ENCODE peak calls at places on chromosomes 4 and X, in five cellular contexts. A is PC-3, W is lower lobe of right lung, E is GM23248, N is cardiac muscle cell. B is an unnamed sample.

GRCh38 chrX:112820364-112821308 is 20.0 kb downstream of the AMOT start:
- DNase-seq in A (no peak), W (no peak), E (peak; percentile 5), N (no peak), B (no peak)

GRCh38 chr4:151443247-151443646 is 34.3 kb downstream of the FHIP1A start:
- DNase-seq in A (no peak), W (no peak), E (no peak), N (no peak), B (no peak)

GRCh38 chr4:30821891-30822612 is 101.9 kb downstream of the PCDH7 start:
- DNase-seq in A (peak; percentile 19), W (no peak), E (peak; percentile 17), N (no peak), B (no peak)

GRCh38 chrX:137646472-137646871 is 80.5 kb downstream of the ZIC3 start:
- DNase-seq in A (no peak), W (no peak), E (no peak), N (no peak), B (no peak)

GRCh38 chr4:147160908-147161513 is 215.3 kb upstream of the TTC29 start:
- DNase-seq in A (peak; percentile 58), W (no peak), E (peak; percentile 73), N (peak; percentile 67), B (no peak)

GRCh38 chr4:129672941-129673340 is 577.0 kb downstream of the C4orf33 start:
- DNase-seq in A (peak; percentile 1), W (no peak), E (no peak), N (no peak), B (no peak)

GRCh38 chrX:108270739-108271396 is 167.4 kb downstream of the COL4A6 start:
- DNase-seq in A (no peak), W (no peak), E (peak; percentile 33), N (no peak), B (no peak)

GRCh38 chr4:3835527-3836040 is 69.4 kb downstream of the ADRA2C start:
- DNase-seq in A (no peak), W (no peak), E (no peak), N (no peak), B (no peak)

GRCh38 chr4:123352240-123352945 is 44.2 kb upstream of the SPRY1 start:
- DNase-seq in A (no peak), W (no peak), E (peak; percentile 40), N (no peak), B (no peak)

GRCh38 chr4:7266525-7267292 is 74.4 kb downstream of the SORCS2 start:
- DNase-seq in A (peak; percentile 90), W (no peak), E (peak; percentile 96), N (no peak), B (no peak)

GRCh38 chr4:152894673-152895072 is 41.5 kb upstream of the FHDC1 start:
- DNase-seq in A (peak; percentile 63), W (no peak), E (peak; percentile 80), N (no peak), B (no peak)

GRCh38 chr4:169253904-169254303 is 16.9 kb downstream of the SH3RF1 start:
- DNase-seq in A (peak; percentile 76), W (no peak), E (peak; percentile 75), N (no peak), B (no peak)

GRCh38 chrX:110182362-110182761 is 135.5 kb downstream of the AMMECR1 start:
- DNase-seq in A (peak; percentile 29), W (no peak), E (peak; percentile 69), N (no peak), B (no peak)

GRCh38 chr4:103754844-103755243 is 35.1 kb upstream of the TACR3 start:
- DNase-seq in A (peak; percentile 13), W (no peak), E (peak; percentile 13), N (no peak), B (no peak)

GRCh38 chr4:81606796-81607550 is 135.3 kb upstream of the RASGEF1B start:
- DNase-seq in A (peak; percentile 58), W (peak; percentile 50), E (peak; percentile 41), N (no peak), B (no peak)

GRCh38 chrX:107574054-107574683 is 54.1 kb upstream of the PRPS1 start:
- DNase-seq in A (peak; percentile 84), W (no peak), E (peak; percentile 81), N (no peak), B (no peak)

GRCh38 chr4:105632599-105632998 is 75.9 kb downstream of the INTS12 start:
- DNase-seq in A (no peak), W (no peak), E (no peak), N (no peak), B (no peak)

GRCh38 chr4:102501635-102502382 is 650 bp downstream of the NFKB1 start:
- DNase-seq in A (peak; percentile 68), W (peak; percentile 93), E (peak; percentile 87), N (peak; percentile 74), B (peak; percentile 80)

GRCh38 chrX:73563740-73564073 is 710 bp downstream of the CHIC1 start:
- DNase-seq in A (no peak), W (no peak), E (no peak), N (no peak), B (no peak)

GRCh38 chr4:82458729-82459128 is 28.3 kb downstream of the ENOPH1 start:
- DNase-seq in A (no peak), W (no peak), E (no peak), N (peak; percentile 22), B (no peak)

GRCh38 chr4:26144526-26145167 is 176.2 kb upstream of the RBPJ start:
- DNase-seq in A (no peak), W (no peak), E (peak; percentile 51), N (no peak), B (no peak)

GRCh38 chrX:41923925-41924693 is 755 bp upstream of the CASK start:
- DNase-seq in A (peak; percentile 61), W (peak; percentile 41), E (peak; percentile 47), N (peak; percentile 56), B (no peak)

GRCh38 chr4:38979511-38980230 is 52.5 kb downstream of the TMEM156 start:
- DNase-seq in A (no peak), W (no peak), E (peak; percentile 52), N (no peak), B (no peak)

GRCh38 chr4:158856852-158857251 is 88.0 kb downstream of the FNIP2 start:
- DNase-seq in A (peak; percentile 52), W (no peak), E (peak; percentile 64), N (peak; percentile 20), B (no peak)

DNA sequence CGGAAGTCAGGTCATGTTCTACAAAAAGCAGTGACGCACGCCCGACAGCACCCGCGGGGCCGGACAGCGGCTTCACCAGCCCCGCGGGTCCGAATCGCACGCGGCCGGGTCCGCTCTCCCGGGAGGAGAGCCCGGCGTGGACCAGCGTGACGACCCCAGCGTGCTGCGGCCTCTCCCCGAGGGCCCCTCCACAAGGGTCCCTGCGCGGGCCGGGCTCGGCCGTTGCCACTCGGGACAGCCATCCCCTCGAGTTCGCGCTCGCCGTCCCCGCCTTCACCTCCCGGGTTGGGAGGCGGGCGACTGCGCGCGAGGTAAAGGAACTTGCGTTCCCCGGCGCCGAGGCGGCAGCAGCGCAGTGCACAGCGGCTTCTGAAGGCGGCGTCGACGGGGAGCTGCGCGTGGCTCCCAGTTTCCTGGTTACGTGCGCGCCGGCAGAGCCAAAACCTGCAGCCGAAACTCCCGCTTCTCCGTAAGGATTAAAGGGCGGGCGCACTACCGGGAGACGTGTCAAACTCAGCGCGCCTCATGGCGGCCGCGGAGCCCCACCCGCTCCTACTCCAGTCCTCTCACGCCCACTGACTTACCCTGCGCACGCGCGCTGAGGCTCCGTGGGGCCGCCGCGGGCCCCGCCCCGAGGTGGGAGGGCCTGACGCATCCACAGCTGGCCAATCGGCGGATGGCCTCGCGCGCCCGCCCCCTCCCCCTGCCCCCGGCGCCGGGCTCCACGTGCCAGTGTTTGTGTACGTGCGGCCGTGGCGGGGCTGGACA is 416 bp upstream of the LRP2BP start:
- DNase-seq in A (peak; percentile 96), W (peak; percentile 97), E (peak; percentile 99), N (peak; percentile 96), B (peak; percentile 96)
- H3K4me1 ChIP-seq in A (peaks cover 26% of the 10 kb centered on the region), W (peaks cover 25% of the 10 kb centered on the region), E (peaks cover 27% of the 10 kb centered on the region), N (peaks cover 14% of the 10 kb centered on the region), B (peaks cover 3% of the 10 kb centered on the region)

GRCh38 chrX:46506076-46506475 is 39.1 kb downstream of the ZNF674 start:
- DNase-seq in A (no peak), W (no peak), E (no peak), N (no peak), B (no peak)
- H3K4me1 ChIP-seq in A (no peaks in the 10 kb centered on the region), W (no peaks in the 10 kb centered on the region), E (no peaks in the 10 kb centered on the region), N (no peaks in the 10 kb centered on the region), B (no peaks in the 10 kb centered on the region)

DNA sequence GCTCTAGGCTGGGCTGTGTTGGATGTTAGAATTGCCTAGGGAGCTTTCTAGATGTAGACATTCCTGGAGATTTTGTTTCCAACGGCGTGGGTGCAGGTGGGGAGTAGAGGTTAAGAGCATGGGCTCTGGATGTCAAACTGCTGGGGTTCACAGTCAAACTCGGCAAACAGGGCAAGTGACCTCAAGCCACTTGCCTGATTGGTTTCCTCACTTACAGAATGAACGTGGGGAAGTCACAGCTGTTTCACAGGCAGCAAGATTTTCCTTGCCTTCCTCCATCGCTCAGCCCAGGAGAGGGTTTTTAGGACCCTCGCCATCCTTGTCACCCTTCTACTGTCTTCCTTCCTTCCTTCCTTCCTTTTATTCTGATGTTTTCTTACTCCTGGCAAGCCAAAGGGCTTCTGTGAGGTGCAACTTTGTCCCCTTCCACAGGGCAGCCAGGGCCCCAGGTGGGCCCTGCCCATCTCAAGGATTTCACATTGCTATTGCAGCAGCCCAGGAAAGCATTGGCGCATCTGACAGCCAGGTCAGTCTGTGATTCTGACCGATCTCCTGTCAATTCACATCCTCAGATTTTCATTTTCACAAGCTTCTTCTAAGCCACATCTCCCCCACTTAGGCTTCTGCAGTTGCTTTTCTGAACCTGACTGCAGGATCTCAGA is 7.0 kb downstream of the RTL5 start:
- DNase-seq in A (no peak), W (no peak), E (no peak), N (no peak), B (no peak)
- H3K4me1 ChIP-seq in A (peaks cover 23% of the 10 kb centered on the region), W (peaks cover 58% of the 10 kb centered on the region), E (peaks cover 20% of the 10 kb centered on the region), N (peaks cover 36% of the 10 kb centered on the region), B (no peaks in the 10 kb centered on the region)

GRCh38 chr4:76694056-76694455 is 203.9 kb downstream of the SOWAHB start:
- DNase-seq in A (peak; percentile 52), W (no peak), E (no peak), N (no peak), B (no peak)

GRCh38 chr4:76690906-76691275 is 207.1 kb downstream of the SOWAHB start:
- DNase-seq in A (peak; percentile 47), W (no peak), E (peak; percentile 37), N (no peak), B (no peak)

GRCh38 chr4:76690091-76690905 is 207.6 kb downstream of the SOWAHB start:
- DNase-seq in A (peak; percentile 36), W (no peak), E (peak; percentile 62), N (no peak), B (no peak)

GRCh38 chr4:76692761-76693160 is 205.2 kb downstream of the SOWAHB start:
- DNase-seq in A (no peak), W (no peak), E (no peak), N (no peak), B (no peak)

GRCh38 chr4:76691767-76692689 is 205.9 kb downstream of the SOWAHB start:
- DNase-seq in A (no peak), W (no peak), E (no peak), N (no peak), B (no peak)
- H3K4me1 ChIP-seq in A (peaks cover 59% of the 10 kb centered on the region), W (peaks cover 24% of the 10 kb centered on the region), E (peaks cover 24% of the 10 kb centered on the region), N (peaks cover 47% of the 10 kb centered on the region), B (no peaks in the 10 kb centered on the region)

GRCh38 chr4:180794352-180794751 is 1448.8 kb upstream of the TENM3 start:
- DNase-seq in A (no peak), W (no peak), E (no peak), N (no peak), B (no peak)
- H3K4me1 ChIP-seq in A (no peaks in the 10 kb centered on the region), W (no peaks in the 10 kb centered on the region), E (no peaks in the 10 kb centered on the region), N (no peaks in the 10 kb centered on the region), B (no peaks in the 10 kb centered on the region)

B was measured in ovary.